ENCODE peak calls at places on chromosome 12, in six cellular contexts. One of them, this sample, is unnamed.

GRCh38 chr12:46154221-46154975 is 114.4 kb downstream of the SLC38A1 start:
- DNase-seq in right lobe of liver: no peak
- DNase-seq in HCT116: peak; percentile 3
- DNase-seq in sigmoid colon: no peak
- DNase-seq in lung: no peak
- DNase-seq in ovary: no peak
- DNase-seq in this sample: no peak

GRCh38 chr12:104121001-104121400 is 17.0 kb downstream of the NFYB start:
- DNase-seq in right lobe of liver: no peak
- DNase-seq in HCT116: no peak
- DNase-seq in sigmoid colon: no peak
- DNase-seq in lung: no peak
- DNase-seq in ovary: no peak
- DNase-seq in this sample: no peak

GRCh38 chr12:106142591-106143261 is 4.0 kb upstream of the NUAK1 start:
- DNase-seq in right lobe of liver: no peak
- DNase-seq in HCT116: no peak
- DNase-seq in sigmoid colon: no peak
- DNase-seq in lung: no peak
- DNase-seq in ovary: no peak
- DNase-seq in this sample: peak; percentile 21

GRCh38 chr12:85711735-85712390 is 124.3 kb downstream of the RASSF9 start:
- DNase-seq in right lobe of liver: no peak
- DNase-seq in HCT116: no peak
- DNase-seq in sigmoid colon: peak; percentile 80
- DNase-seq in lung: no peak
- DNase-seq in ovary: no peak
- DNase-seq in this sample: peak; percentile 76

GRCh38 chr12:52003016-52003550 is 3.7 kb upstream of the TAMALIN start:
- DNase-seq in right lobe of liver: no peak
- DNase-seq in HCT116: no peak
- DNase-seq in sigmoid colon: no peak
- DNase-seq in lung: no peak
- DNase-seq in ovary: no peak
- DNase-seq in this sample: no peak

GRCh38 chr12:124893792-124894516 is 20.5 kb downstream of the UBC start:
- DNase-seq in right lobe of liver: no peak
- DNase-seq in HCT116: no peak
- DNase-seq in sigmoid colon: no peak
- DNase-seq in lung: no peak
- DNase-seq in ovary: no peak
- DNase-seq in this sample: no peak

GRCh38 chr12:31880340-31880739 is 78.9 kb upstream of the RESF1 start:
- DNase-seq in right lobe of liver: no peak
- DNase-seq in HCT116: no peak
- DNase-seq in sigmoid colon: no peak
- DNase-seq in lung: no peak
- DNase-seq in ovary: no peak
- DNase-seq in this sample: no peak

GRCh38 chr12:14239350-14239934 is 126.0 kb upstream of the ATF7IP start:
- DNase-seq in right lobe of liver: peak; percentile 89
- DNase-seq in HCT116: no peak
- DNase-seq in sigmoid colon: no peak
- DNase-seq in lung: no peak
- DNase-seq in ovary: no peak
- DNase-seq in this sample: no peak

GRCh38 chr12:57452181-57452936 is 2.7 kb upstream of the INHBE start:
- DNase-seq in right lobe of liver: no peak
- DNase-seq in HCT116: no peak
- DNase-seq in sigmoid colon: no peak
- DNase-seq in lung: no peak
- DNase-seq in ovary: no peak
- DNase-seq in this sample: no peak

DNA sequence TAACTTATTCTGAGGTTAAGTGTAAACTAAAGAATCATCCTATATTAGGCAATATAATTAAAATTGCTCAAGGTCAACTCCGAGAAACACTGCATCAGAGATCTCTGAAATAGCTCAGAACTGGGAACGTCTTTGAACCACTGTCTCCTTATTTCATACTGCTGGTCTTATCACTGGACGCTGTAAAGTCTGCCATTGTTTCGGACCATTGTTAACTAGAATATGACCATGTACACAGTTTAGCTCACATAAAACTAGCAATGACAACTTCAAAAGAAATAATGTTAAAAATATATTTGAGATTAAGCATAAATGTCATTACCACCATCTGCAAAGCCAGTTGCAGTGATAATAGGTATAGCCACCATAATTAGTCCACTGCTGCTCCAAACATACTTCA is 2.9 kb downstream of the ABCD2 start:
- DNase-seq in right lobe of liver: no peak
- DNase-seq in HCT116: no peak
- DNase-seq in sigmoid colon: no peak
- DNase-seq in lung: no peak
- DNase-seq in ovary: no peak
- DNase-seq in this sample: no peak
- H3K4me3 ChIP-seq in right lobe of liver: no peak overlapping the region
- H3K4me3 ChIP-seq in HCT116: no peak overlapping the region
- H3K4me3 ChIP-seq in sigmoid colon: no peak overlapping the region
- H3K4me3 ChIP-seq in lung: no peak overlapping the region
- H3K4me3 ChIP-seq in ovary: no peak overlapping the region
- H3K4me3 ChIP-seq in this sample: no peak overlapping the region

GRCh38 chr12:114215766-114216165 is 190.2 kb downstream of the TBX5 start:
- DNase-seq in right lobe of liver: no peak
- DNase-seq in HCT116: no peak
- DNase-seq in sigmoid colon: no peak
- DNase-seq in lung: no peak
- DNase-seq in ovary: no peak
- DNase-seq in this sample: no peak
- TF ChIP-seq CTCF in right lobe of liver: no peak
- TF ChIP-seq CTCF in HCT116: no peak
- TF ChIP-seq CTCF in sigmoid colon: no peak
- TF ChIP-seq CTCF in lung: no peak
- TF ChIP-seq CTCF in ovary: no peak
- TF ChIP-seq CTCF in this sample: no peak

GRCh38 chr12:118777550-118777949 is 203.8 kb upstream of the SRRM4 start:
- DNase-seq in right lobe of liver: no peak
- DNase-seq in HCT116: no peak
- DNase-seq in sigmoid colon: no peak
- DNase-seq in lung: no peak
- DNase-seq in ovary: no peak
- DNase-seq in this sample: no peak

GRCh38 chr12:118778077-118778476 is 203.3 kb upstream of the SRRM4 start:
- DNase-seq in right lobe of liver: no peak
- DNase-seq in HCT116: no peak
- DNase-seq in sigmoid colon: no peak
- DNase-seq in lung: no peak
- DNase-seq in ovary: no peak
- DNase-seq in this sample: no peak

DNA sequence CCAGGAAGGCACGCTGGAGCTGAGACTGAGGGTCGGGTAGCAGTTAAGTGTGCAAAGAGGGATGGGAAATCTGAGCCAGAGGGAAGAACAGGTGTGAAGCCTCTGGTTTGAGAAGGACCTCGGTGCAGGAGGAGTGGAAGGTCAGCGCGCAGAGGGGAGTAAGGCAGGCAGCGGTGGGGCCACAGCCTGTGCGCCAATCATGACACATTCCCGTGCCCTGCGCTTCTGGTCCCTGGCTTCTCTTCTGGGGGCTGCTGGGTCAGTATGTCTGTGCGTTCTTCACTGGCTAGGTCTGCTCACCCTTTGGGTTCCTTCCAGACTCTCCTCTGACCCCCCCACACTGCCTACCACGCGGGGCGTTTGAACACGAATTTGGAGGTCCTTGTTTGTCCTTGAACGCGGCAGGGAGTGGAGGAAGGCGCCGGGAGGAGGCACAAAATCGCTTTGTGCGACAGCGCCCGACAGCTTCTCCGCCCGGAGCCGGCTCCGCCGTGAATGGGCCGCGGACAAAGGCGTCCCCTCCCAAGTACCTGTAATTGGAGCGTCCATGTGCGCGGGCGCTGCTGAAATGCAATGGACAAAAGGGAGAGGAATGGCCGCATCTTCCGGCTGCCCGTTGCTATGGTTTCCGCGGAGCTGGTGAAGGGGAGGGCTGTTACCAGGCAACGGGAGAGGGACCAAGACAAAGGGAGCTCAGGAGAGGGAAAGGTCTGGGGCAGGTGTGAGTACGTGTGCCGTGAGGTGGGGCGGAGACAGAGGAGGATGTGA is 207.2 kb upstream of the SRRM4 start:
- DNase-seq in right lobe of liver: no peak
- DNase-seq in HCT116: no peak
- DNase-seq in sigmoid colon: no peak
- DNase-seq in lung: no peak
- DNase-seq in ovary: no peak
- DNase-seq in this sample: no peak
- H3K4me3 ChIP-seq in right lobe of liver: no peak overlapping the region
- H3K4me3 ChIP-seq in HCT116: no peak overlapping the region
- H3K4me3 ChIP-seq in sigmoid colon: no peak overlapping the region
- H3K4me3 ChIP-seq in lung: no peak overlapping the region
- H3K4me3 ChIP-seq in ovary: no peak overlapping the region
- H3K4me3 ChIP-seq in this sample: no peak overlapping the region

GRCh38 chr12:80946591-80946990 is 8.9 kb upstream of the LIN7A start:
- DNase-seq in right lobe of liver: no peak
- DNase-seq in HCT116: no peak
- DNase-seq in sigmoid colon: no peak
- DNase-seq in lung: no peak
- DNase-seq in ovary: no peak
- DNase-seq in this sample: no peak
- TF ChIP-seq CTCF in right lobe of liver: peak; percentile 45
- TF ChIP-seq CTCF in HCT116: peak; percentile 18
- TF ChIP-seq CTCF in sigmoid colon: no peak
- TF ChIP-seq CTCF in lung: no peak
- TF ChIP-seq CTCF in ovary: no peak
- TF ChIP-seq CTCF in this sample: no peak

DNA sequence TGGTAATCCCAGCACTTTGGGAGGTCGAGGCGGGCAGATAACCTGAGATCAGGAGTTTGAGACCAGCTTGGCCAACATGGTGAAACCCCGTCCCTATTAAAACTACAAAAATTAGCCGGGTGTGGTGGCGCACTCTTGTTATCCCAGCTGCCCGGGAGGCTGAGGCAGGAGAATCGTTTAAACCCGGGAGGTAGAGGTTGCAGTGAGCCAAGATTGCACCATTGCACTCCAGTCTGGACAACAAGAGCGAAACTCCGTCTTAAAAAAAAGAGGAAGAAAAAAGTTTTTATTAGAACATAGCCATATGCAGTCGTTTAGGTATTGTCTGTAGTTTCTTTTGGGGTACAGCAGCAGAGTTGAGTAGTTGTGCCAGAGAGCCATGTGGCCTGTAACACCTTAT is 2.0 kb downstream of the ADIPOR2 start:
- DNase-seq in right lobe of liver: no peak
- DNase-seq in HCT116: no peak
- DNase-seq in sigmoid colon: no peak
- DNase-seq in lung: no peak
- DNase-seq in ovary: no peak
- DNase-seq in this sample: no peak
- H3K4me3 ChIP-seq in right lobe of liver: no peak overlapping the region
- H3K4me3 ChIP-seq in HCT116: no peak overlapping the region
- H3K4me3 ChIP-seq in sigmoid colon: no peak overlapping the region
- H3K4me3 ChIP-seq in lung: no peak overlapping the region
- H3K4me3 ChIP-seq in ovary: no peak overlapping the region
- H3K4me3 ChIP-seq in this sample: no peak overlapping the region

DNA sequence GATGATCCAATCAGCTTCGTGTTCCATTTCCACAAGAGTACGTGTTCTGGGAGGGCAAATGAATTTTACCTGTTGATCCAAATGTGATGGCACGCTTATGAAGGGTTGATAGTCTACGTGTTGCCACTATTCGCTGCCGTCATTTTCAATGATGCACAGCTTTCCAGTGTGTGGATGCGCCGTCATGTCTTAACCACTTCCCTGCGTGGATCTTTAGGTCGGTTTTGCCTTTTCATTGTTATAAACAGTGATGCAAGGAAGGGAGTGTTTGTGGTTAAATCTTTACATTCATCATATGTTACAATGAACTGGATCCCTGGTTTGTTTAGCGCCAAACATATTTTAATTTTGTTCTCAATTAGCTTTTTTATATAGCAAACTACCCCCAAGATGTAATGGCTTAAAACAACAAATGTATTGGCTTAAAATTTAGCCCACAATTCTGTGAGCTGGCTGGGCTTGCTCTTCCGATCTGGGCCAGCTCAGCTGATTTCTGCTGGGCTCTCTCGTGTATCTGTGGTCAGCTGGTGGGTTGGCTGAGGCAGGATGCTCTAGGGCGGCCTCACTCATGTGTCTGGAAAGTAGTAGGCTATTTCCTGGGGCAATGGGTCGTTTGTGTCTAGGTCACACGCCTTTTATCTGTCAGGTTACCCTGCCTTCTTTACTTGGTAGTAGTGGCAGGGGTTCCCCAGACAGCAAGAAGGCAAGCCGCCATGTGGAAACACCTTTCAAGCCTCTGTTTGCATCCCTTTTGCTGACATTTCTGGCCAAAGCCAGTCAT is 176.7 kb downstream of the CRADD start:
- DNase-seq in right lobe of liver: no peak
- DNase-seq in HCT116: no peak
- DNase-seq in sigmoid colon: no peak
- DNase-seq in lung: no peak
- DNase-seq in ovary: no peak
- DNase-seq in this sample: no peak
- TF ChIP-seq CTCF in right lobe of liver: no peak
- TF ChIP-seq CTCF in HCT116: no peak
- TF ChIP-seq CTCF in sigmoid colon: no peak
- TF ChIP-seq CTCF in lung: no peak
- TF ChIP-seq CTCF in ovary: no peak
- TF ChIP-seq CTCF in this sample: no peak

GRCh38 chr12:122965356-122965755 is 907 bp downstream of the ABCB9 start:
- DNase-seq in right lobe of liver: no peak
- DNase-seq in HCT116: no peak
- DNase-seq in sigmoid colon: no peak
- DNase-seq in lung: no peak
- DNase-seq in ovary: no peak
- DNase-seq in this sample: peak; percentile 74
- H3K4me3 ChIP-seq in right lobe of liver: no peak overlapping the region
- H3K4me3 ChIP-seq in HCT116: peak overlapping the region; percentile 86
- H3K4me3 ChIP-seq in sigmoid colon: peak overlapping the region; percentile 59
- H3K4me3 ChIP-seq in lung: no peak overlapping the region
- H3K4me3 ChIP-seq in ovary: peak overlapping the region; percentile 60
- H3K4me3 ChIP-seq in this sample: peak overlapping the region; percentile 81